ENCODE peak calls at places on chromosomes 4 and X, in nine cellular contexts. D, V, W, E, Q, B, J, C and X are unnamed samples.

GRCh38 chrX:16883487-16883804 is 13.3 kb upstream of the RBBP7 start:
- DNase-seq in D (no peak), V (no peak), W (no peak), E (no peak), Q (no peak), B (no peak), J (no peak), C (no peak), X (no peak)

GRCh38 chrX:36957425-36958328 is 50.5 kb upstream of the FAM47C start:
- DNase-seq in D (peak), V (no peak), W (no peak), E (no peak), Q (peak), B (no peak), J (peak), C (no peak), X (no peak)

GRCh38 chr4:152896819-152897218 is 39.3 kb upstream of the FHDC1 start:
- DNase-seq in D (no peak), V (no peak), W (no peak), E (no peak), Q (no peak), B (no peak), J (no peak), C (no peak), X (no peak)

GRCh38 chr4:150070464-150071170 is 7.6 kb upstream of the DCLK2 start:
- DNase-seq in D (no peak), V (no peak), W (no peak), E (no peak), Q (no peak), B (no peak), J (no peak), C (no peak), X (no peak)

GRCh38 chrX:40100141-40100536 is 2.4 kb upstream of the BCOR start:
- DNase-seq in D (no peak), V (no peak), W (no peak), E (no peak), Q (no peak), B (no peak), J (no peak), C (no peak), X (no peak)

GRCh38 chrX:53088136-53088974 is 5.6 kb upstream of the KANTR start:
- DNase-seq in D (peak), V (peak), W (peak), E (peak), Q (peak), B (peak), J (peak), C (no peak), X (no peak)

GRCh38 chr4:73732759-73733431 is 7.5 kb upstream of the CXCL8 start:
- DNase-seq in D (no peak), V (no peak), W (no peak), E (no peak), Q (no peak), B (no peak), J (no peak), C (no peak), X (no peak)

GRCh38 chrX:1486749-1487361 is 34.1 kb upstream of the ASMTL start:
- DNase-seq in D (no peak), V (no peak), W (peak), E (no peak), Q (peak), B (no peak), J (no peak), C (no peak), X (no peak)

GRCh38 chr4:88791274-88791673 is 93.6 kb upstream of the NAP1L5 start:
- DNase-seq in D (no peak), V (no peak), W (no peak), E (no peak), Q (no peak), B (no peak), J (no peak), C (peak), X (no peak)

GRCh38 chr4:1978226-1978625 is 30.5 kb downstream of the NELFA start:
- DNase-seq in D (no peak), V (no peak), W (no peak), E (no peak), Q (no peak), B (no peak), J (no peak), C (no peak), X (no peak)

GRCh38 chr4:123477804-123478209 is 81.2 kb downstream of the SPRY1 start:
- DNase-seq in D (no peak), V (peak), W (peak), E (peak), Q (no peak), B (no peak), J (peak), C (no peak), X (peak)

GRCh38 chr4:152605641-152606304 is 69.9 kb upstream of the FBXW7 start:
- DNase-seq in D (no peak), V (no peak), W (no peak), E (no peak), Q (no peak), B (no peak), J (no peak), C (peak), X (peak)

GRCh38 chr4:176451441-176451840 is 131.7 kb downstream of the SPCS3 start:
- DNase-seq in D (no peak), V (no peak), W (no peak), E (no peak), Q (no peak), B (no peak), J (no peak), C (no peak), X (no peak)

GRCh38 chr4:6826781-6827508 is 44.4 kb downstream of the KIAA0232 start:
- DNase-seq in D (no peak), V (no peak), W (no peak), E (no peak), Q (no peak), B (no peak), J (no peak), C (no peak), X (no peak)

GRCh38 chr4:126661194-126661593 is 971.6 kb upstream of the INTU start:
- DNase-seq in D (peak), V (no peak), W (no peak), E (no peak), Q (no peak), B (no peak), J (no peak), C (no peak), X (no peak)

GRCh38 chrX:110120025-110120424 is 117.1 kb downstream of the TMEM164 start:
- DNase-seq in D (no peak), V (no peak), W (no peak), E (no peak), Q (no peak), B (no peak), J (no peak), C (no peak), X (no peak)

GRCh38 chr4:30948653-30949052 is 228.5 kb downstream of the PCDH7 start:
- DNase-seq in D (no peak), V (no peak), W (no peak), E (no peak), Q (no peak), B (no peak), J (no peak), C (peak), X (no peak)

GRCh38 chr4:81481151-81481550 is 9.4 kb upstream of the RASGEF1B start:
- DNase-seq in D (no peak), V (no peak), W (no peak), E (no peak), Q (no peak), B (no peak), J (no peak), C (no peak), X (no peak)

GRCh38 chr4:6891436-6892170 is 18.0 kb upstream of the TBC1D14 start:
- DNase-seq in D (no peak), V (no peak), W (no peak), E (no peak), Q (peak), B (no peak), J (no peak), C (no peak), X (no peak)

GRCh38 chr4:89254847-89255246 is 52.8 kb downstream of the GPRIN3 start:
- DNase-seq in D (peak), V (no peak), W (no peak), E (no peak), Q (peak), B (no peak), J (peak), C (peak), X (no peak)

GRCh38 chrX:115892787-115893671 is 277.5 kb upstream of the AGTR2 start:
- DNase-seq in D (peak), V (peak), W (peak), E (no peak), Q (no peak), B (peak), J (no peak), C (peak), X (no peak)

GRCh38 chrX:109199726-109200125 is 282.2 kb downstream of the GUCY2F start:
- DNase-seq in D (no peak), V (no peak), W (no peak), E (no peak), Q (no peak), B (no peak), J (no peak), C (no peak), X (no peak)

GRCh38 chr4:114734581-114734980 is 136.0 kb downstream of the UGT8 start:
- DNase-seq in D (peak), V (no peak), W (no peak), E (no peak), Q (no peak), B (no peak), J (no peak), C (no peak), X (no peak)

GRCh38 chr4:12118651-12119213 is 690.0 kb upstream of the HS3ST1 start:
- DNase-seq in D (no peak), V (no peak), W (no peak), E (no peak), Q (no peak), B (no peak), J (no peak), C (no peak), X (no peak)

GRCh38 chr4:108031427-108032083 is 41.9 kb downstream of the HADH start:
- DNase-seq in D (no peak), V (no peak), W (no peak), E (no peak), Q (no peak), B (no peak), J (no peak), C (no peak), X (no peak)

GRCh38 chr4:16443504-16444088 is 217.3 kb upstream of the TAPT1 start:
- DNase-seq in D (peak), V (no peak), W (no peak), E (no peak), Q (no peak), B (no peak), J (peak), C (peak), X (no peak)

GRCh38 chr4:54005475-54005874 is 58.9 kb downstream of the CHIC2 start:
- DNase-seq in D (no peak), V (no peak), W (no peak), E (no peak), Q (no peak), B (no peak), J (no peak), C (no peak), X (peak)

GRCh38 chr4:1639299-1639868 is 44.7 kb downstream of the FAM53A start:
- DNase-seq in D (no peak), V (no peak), W (no peak), E (no peak), Q (no peak), B (no peak), J (no peak), C (no peak), X (no peak)

GRCh38 chr4:169089004-169089403 is 78.9 kb upstream of the CBR4 start:
- DNase-seq in D (no peak), V (no peak), W (no peak), E (no peak), Q (no peak), B (no peak), J (no peak), C (no peak), X (no peak)